ENCODE peak calls at places on chromosomes 11 and 22, in six cellular contexts. One of them, this sample, is unnamed.

GRCh38 chr11:134658481-134659080 is 246.5 kb upstream of the B3GAT1 start:
- DNase-seq in lung: peak
- DNase-seq in upper lobe of right lung: no peak
- DNase-seq in foreskin fibroblast: no peak
- DNase-seq in OCI-LY7: no peak
- DNase-seq in brain microvascular endothelial cell: no peak
- DNase-seq in this sample: no peak

GRCh38 chr11:78319453-78319955 is 98.1 kb downstream of the GAB2 start:
- DNase-seq in lung: no peak
- DNase-seq in upper lobe of right lung: no peak
- DNase-seq in foreskin fibroblast: no peak
- DNase-seq in OCI-LY7: no peak
- DNase-seq in brain microvascular endothelial cell: peak
- DNase-seq in this sample: no peak

GRCh38 chr11:117597083-117597482 is 199.9 kb downstream of the DSCAML1 start:
- DNase-seq in lung: peak
- DNase-seq in upper lobe of right lung: peak
- DNase-seq in foreskin fibroblast: peak
- DNase-seq in OCI-LY7: peak
- DNase-seq in brain microvascular endothelial cell: peak
- DNase-seq in this sample: no peak

GRCh38 chr11:94776351-94777321 is 8.5 kb downstream of the AMOTL1 start:
- DNase-seq in lung: no peak
- DNase-seq in upper lobe of right lung: no peak
- DNase-seq in foreskin fibroblast: no peak
- DNase-seq in OCI-LY7: no peak
- DNase-seq in brain microvascular endothelial cell: no peak
- DNase-seq in this sample: peak

GRCh38 chr11:70159612-70160570 is 43.2 kb upstream of the FADD start:
- DNase-seq in lung: no peak
- DNase-seq in upper lobe of right lung: no peak
- DNase-seq in foreskin fibroblast: peak
- DNase-seq in OCI-LY7: no peak
- DNase-seq in brain microvascular endothelial cell: no peak
- DNase-seq in this sample: no peak

GRCh38 chr22:44712156-44712555 is 10.2 kb downstream of the PRR5 start:
- DNase-seq in lung: no peak
- DNase-seq in upper lobe of right lung: no peak
- DNase-seq in foreskin fibroblast: no peak
- DNase-seq in OCI-LY7: no peak
- DNase-seq in brain microvascular endothelial cell: no peak
- DNase-seq in this sample: no peak

GRCh38 chr11:70019576-70020011 is 58.5 kb upstream of the ANO1 start:
- DNase-seq in lung: no peak
- DNase-seq in upper lobe of right lung: no peak
- DNase-seq in foreskin fibroblast: peak
- DNase-seq in OCI-LY7: no peak
- DNase-seq in brain microvascular endothelial cell: no peak
- DNase-seq in this sample: no peak

GRCh38 chr11:16783321-16783801 is 44.9 kb downstream of the C11orf58 start:
- DNase-seq in lung: no peak
- DNase-seq in upper lobe of right lung: peak
- DNase-seq in foreskin fibroblast: no peak
- DNase-seq in OCI-LY7: no peak
- DNase-seq in brain microvascular endothelial cell: no peak
- DNase-seq in this sample: no peak

GRCh38 chr11:47908198-47908597 is 60.0 kb upstream of the NUP160 start:
- DNase-seq in lung: no peak
- DNase-seq in upper lobe of right lung: no peak
- DNase-seq in foreskin fibroblast: no peak
- DNase-seq in OCI-LY7: no peak
- DNase-seq in brain microvascular endothelial cell: no peak
- DNase-seq in this sample: no peak

GRCh38 chr11:89498845-89499448 is 7.8 kb upstream of the NOX4 start:
- DNase-seq in lung: no peak
- DNase-seq in upper lobe of right lung: no peak
- DNase-seq in foreskin fibroblast: no peak
- DNase-seq in OCI-LY7: no peak
- DNase-seq in brain microvascular endothelial cell: no peak
- DNase-seq in this sample: no peak

GRCh38 chr22:49852898-49853894 is at the start of gene ZBED4:
- DNase-seq in lung: peak
- DNase-seq in upper lobe of right lung: peak
- DNase-seq in foreskin fibroblast: peak
- DNase-seq in OCI-LY7: peak
- DNase-seq in brain microvascular endothelial cell: peak
- DNase-seq in this sample: peak

GRCh38 chr11:29119691-29120328 is 897.0 kb downstream of the KCNA4 start:
- DNase-seq in lung: no peak
- DNase-seq in upper lobe of right lung: no peak
- DNase-seq in foreskin fibroblast: peak
- DNase-seq in OCI-LY7: no peak
- DNase-seq in brain microvascular endothelial cell: peak
- DNase-seq in this sample: peak

GRCh38 chr22:44092636-44093220 is 68.6 kb downstream of the PARVB start:
- DNase-seq in lung: no peak
- DNase-seq in upper lobe of right lung: no peak
- DNase-seq in foreskin fibroblast: no peak
- DNase-seq in OCI-LY7: no peak
- DNase-seq in brain microvascular endothelial cell: no peak
- DNase-seq in this sample: no peak

GRCh38 chr11:46285594-46286033 is 8.2 kb downstream of the CREB3L1 start:
- DNase-seq in lung: no peak
- DNase-seq in upper lobe of right lung: no peak
- DNase-seq in foreskin fibroblast: peak
- DNase-seq in OCI-LY7: no peak
- DNase-seq in brain microvascular endothelial cell: no peak
- DNase-seq in this sample: no peak

GRCh38 chr11:96397863-96398262 is 8.1 kb downstream of the JRKL start:
- DNase-seq in lung: no peak
- DNase-seq in upper lobe of right lung: no peak
- DNase-seq in foreskin fibroblast: no peak
- DNase-seq in OCI-LY7: no peak
- DNase-seq in brain microvascular endothelial cell: no peak
- DNase-seq in this sample: no peak

GRCh38 chr22:50547231-50547851 is 1.6 kb downstream of the KLHDC7B start:
- DNase-seq in lung: no peak
- DNase-seq in upper lobe of right lung: peak
- DNase-seq in foreskin fibroblast: no peak
- DNase-seq in OCI-LY7: no peak
- DNase-seq in brain microvascular endothelial cell: no peak
- DNase-seq in this sample: no peak

GRCh38 chr22:44091021-44091721 is 67.1 kb downstream of the PARVB start:
- DNase-seq in lung: no peak
- DNase-seq in upper lobe of right lung: no peak
- DNase-seq in foreskin fibroblast: no peak
- DNase-seq in OCI-LY7: peak
- DNase-seq in brain microvascular endothelial cell: peak
- DNase-seq in this sample: no peak

GRCh38 chr11:45083544-45084087 is 62.8 kb upstream of the PRDM11 start:
- DNase-seq in lung: no peak
- DNase-seq in upper lobe of right lung: no peak
- DNase-seq in foreskin fibroblast: no peak
- DNase-seq in OCI-LY7: peak
- DNase-seq in brain microvascular endothelial cell: no peak
- DNase-seq in this sample: no peak

GRCh38 chr11:86519064-86519911 is 144.6 kb downstream of the CCDC81 start:
- DNase-seq in lung: no peak
- DNase-seq in upper lobe of right lung: no peak
- DNase-seq in foreskin fibroblast: peak
- DNase-seq in OCI-LY7: no peak
- DNase-seq in brain microvascular endothelial cell: peak
- DNase-seq in this sample: no peak

DNA sequence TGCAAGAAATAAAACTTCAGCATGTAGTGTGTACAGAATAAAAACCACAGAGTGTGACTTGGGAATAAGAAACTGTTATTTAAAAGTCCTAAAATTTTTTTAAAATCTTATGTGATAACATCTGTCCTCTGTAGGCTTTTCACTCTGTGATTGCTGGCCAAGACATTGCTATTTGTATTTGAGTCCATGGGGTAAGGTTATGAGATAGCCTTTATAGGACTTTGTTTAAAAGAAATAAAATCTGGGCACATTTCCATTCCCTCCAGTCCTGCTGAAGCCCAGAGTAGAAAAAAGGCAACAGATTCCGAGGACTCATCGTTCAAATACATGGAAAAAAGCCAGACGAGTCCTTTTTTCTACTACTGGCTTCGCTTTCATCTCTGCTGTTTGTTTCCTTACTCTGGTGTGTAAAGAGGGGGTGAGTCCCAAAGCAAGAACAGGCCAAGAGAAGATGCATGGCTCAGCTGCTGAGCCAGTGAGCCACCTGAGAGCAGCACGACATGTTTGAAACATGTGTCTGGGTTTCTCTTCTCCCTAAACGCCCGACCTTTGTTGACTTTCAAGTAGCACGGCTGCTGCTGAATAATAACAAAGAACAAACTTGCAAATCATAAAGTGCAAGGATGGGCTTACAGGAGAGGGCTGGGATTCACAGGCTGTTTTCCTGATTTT is 195.0 kb upstream of the RAG2 start:
- DNase-seq in lung: no peak
- DNase-seq in upper lobe of right lung: no peak
- DNase-seq in foreskin fibroblast: no peak
- DNase-seq in OCI-LY7: no peak
- DNase-seq in brain microvascular endothelial cell: no peak
- DNase-seq in this sample: no peak
- H3K4me3 ChIP-seq in lung: no peak
- H3K4me3 ChIP-seq in upper lobe of right lung: no peak
- H3K4me3 ChIP-seq in foreskin fibroblast: peak
- H3K4me3 ChIP-seq in OCI-LY7: no peak
- H3K4me3 ChIP-seq in brain microvascular endothelial cell: no peak
- H3K4me3 ChIP-seq in this sample: no peak

DNA sequence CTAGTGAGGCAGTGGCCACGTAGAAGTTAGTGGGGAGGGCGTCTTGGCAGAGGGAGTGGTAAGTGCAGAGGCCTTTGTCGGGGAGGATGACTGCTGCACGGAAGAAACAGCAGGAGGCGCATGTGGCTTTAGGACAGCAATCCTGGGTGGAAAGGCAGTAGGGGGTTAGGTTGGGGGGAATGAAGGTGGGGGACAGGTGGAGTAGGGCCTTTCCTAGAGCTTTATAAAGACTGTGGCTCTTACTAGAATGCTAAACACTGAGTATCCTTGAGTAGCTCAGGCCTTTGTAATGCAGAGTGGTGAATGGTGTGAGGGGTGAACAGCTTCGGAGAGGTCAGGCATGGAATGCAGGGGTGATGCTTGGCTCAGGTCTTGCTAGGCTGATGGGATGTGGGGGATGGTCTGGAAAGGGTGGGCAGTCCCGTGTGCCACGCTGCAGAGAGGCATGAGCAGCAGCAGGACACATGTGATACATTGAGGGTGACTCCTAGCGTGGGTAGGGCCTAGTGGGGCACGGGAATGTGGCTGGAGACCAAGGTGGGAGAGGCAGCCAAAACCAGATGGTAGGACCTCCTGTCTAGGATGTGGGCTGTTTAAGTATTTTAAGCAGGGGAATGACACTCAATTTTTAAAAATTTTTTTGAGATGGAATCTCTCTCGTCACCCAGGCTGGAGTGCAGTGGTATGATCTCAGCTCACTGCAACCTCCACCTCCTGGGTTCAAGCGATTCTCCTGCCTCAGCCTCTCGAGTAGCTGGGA is 19.2 kb downstream of the AP2A2 start:
- DNase-seq in lung: no peak
- DNase-seq in upper lobe of right lung: no peak
- DNase-seq in foreskin fibroblast: peak
- DNase-seq in OCI-LY7: no peak
- DNase-seq in brain microvascular endothelial cell: no peak
- DNase-seq in this sample: no peak
- H3K4me3 ChIP-seq in lung: no peak
- H3K4me3 ChIP-seq in upper lobe of right lung: no peak
- H3K4me3 ChIP-seq in foreskin fibroblast: no peak
- H3K4me3 ChIP-seq in OCI-LY7: no peak
- H3K4me3 ChIP-seq in brain microvascular endothelial cell: no peak
- H3K4me3 ChIP-seq in this sample: no peak

DNA sequence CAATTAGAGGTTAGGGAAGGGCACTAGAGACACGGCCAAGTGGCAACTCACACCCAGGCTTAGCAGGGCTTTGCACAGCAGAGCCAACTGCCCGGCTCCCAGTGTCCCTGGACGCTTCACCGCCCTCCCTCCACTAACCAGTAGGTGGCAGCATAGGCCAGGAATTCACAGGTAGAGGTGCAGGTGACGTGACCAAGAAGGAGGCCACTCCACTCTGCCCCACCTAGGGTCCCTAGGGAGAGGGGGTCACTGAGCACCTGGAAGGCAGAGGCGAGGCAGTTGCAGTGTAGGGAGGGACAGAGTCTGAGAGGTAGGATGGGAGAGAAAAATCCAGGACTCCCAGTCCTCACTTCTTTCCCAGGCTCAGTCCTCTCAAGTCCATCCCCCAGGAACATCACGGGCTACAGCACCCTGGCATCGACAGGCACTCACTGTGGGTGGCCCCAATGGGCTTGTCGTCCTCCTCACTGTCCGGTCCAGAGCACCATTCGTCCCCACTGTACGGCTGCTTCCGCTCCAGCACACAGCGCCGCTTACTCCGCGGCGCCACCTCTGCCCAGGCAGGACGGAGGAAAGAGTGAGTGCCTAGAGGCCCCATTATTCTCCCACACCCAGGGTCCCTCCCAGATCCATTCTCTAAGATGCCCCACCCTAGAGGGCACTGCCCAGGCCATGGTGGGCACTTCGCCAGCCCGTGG is 18.5 kb downstream of the BCL9L start:
- DNase-seq in lung: peak
- DNase-seq in upper lobe of right lung: peak
- DNase-seq in foreskin fibroblast: no peak
- DNase-seq in OCI-LY7: peak
- DNase-seq in brain microvascular endothelial cell: no peak
- DNase-seq in this sample: no peak
- H3K4me3 ChIP-seq in lung: no peak
- H3K4me3 ChIP-seq in upper lobe of right lung: no peak
- H3K4me3 ChIP-seq in foreskin fibroblast: peak
- H3K4me3 ChIP-seq in OCI-LY7: no peak
- H3K4me3 ChIP-seq in brain microvascular endothelial cell: no peak
- H3K4me3 ChIP-seq in this sample: no peak

DNA sequence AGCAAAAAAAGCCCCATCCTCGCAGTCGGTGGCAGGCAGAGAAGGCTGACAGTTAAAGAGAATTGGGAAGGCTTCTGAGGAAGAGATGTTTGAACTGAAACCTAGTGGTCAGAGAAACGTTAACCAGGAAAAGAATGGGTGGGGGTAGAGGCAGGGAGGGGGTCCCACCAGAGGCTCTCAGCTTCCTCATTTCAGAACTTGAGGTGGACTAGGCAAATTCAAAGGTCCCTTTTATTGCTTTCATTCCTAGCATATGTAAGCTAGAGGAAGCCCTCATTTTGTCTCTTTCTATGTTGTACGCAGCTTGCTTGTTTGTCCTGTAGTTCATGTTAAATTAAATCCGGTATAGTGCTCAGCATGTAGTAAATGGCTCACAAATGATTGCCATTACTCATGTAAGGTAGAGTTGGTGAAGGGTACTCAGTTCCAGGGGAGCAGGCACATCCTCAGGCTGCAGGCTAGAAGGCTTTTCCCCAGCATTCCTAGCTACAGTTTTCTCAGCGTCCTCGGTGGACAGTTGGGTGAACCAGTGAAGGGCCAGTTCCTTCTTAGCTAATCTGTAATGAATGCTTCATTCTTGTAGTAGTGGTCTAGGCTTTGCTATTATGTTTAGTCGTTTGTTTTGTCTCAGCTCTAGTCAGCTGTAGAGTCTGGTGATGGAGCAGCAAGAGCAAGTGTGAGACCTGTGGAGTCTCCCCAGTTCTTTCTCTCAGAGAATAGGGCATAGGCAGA is 58.6 kb downstream of the UVRAG start:
- DNase-seq in lung: no peak
- DNase-seq in upper lobe of right lung: no peak
- DNase-seq in foreskin fibroblast: no peak
- DNase-seq in OCI-LY7: peak
- DNase-seq in brain microvascular endothelial cell: no peak
- DNase-seq in this sample: no peak
- H3K4me3 ChIP-seq in lung: no peak
- H3K4me3 ChIP-seq in upper lobe of right lung: no peak
- H3K4me3 ChIP-seq in foreskin fibroblast: no peak
- H3K4me3 ChIP-seq in OCI-LY7: peak
- H3K4me3 ChIP-seq in brain microvascular endothelial cell: no peak
- H3K4me3 ChIP-seq in this sample: no peak

This sample was measured in skeletal muscle cell.